ENCODE peak calls at places on chromosome 21, in ten cellular contexts. R is H54; K is SW480; X is psoas muscle; Z is T follicular helper cell; B is NCI-H1417 treated with DMSO at 0.1 percent for 48 hours; E is LoVo; F is stimulated activated CD4-positive, alpha-beta T cell treated with anti-CD3 and anti-CD28 coated beads, TNF-alpha, amount 100 ng/mL, for 4 hours; H is Daoy; N is cardiac fibroblast. V is an unnamed sample.
A peak's percentile ranks its signal among the peaks of the same experiment; 100 is the strongest.

GRCh38 chr21:37367758-37368535 is 1.4 kb downstream of the DYRK1A start:
- DNase-seq in Z (peak; percentile 9), E (peak; percentile 54), R (no peak), N (peak; percentile 61), B (no peak), F (peak; percentile 14), X (peak; percentile 55), K (peak; percentile 39), H (peak; percentile 53), V (no peak)

GRCh38 chr21:23694396-23694795 is 1912.9 kb downstream of the MRPL39 start:
- DNase-seq in H (no peak), N (no peak), X (no peak), Z (no peak), K (no peak), B (no peak), R (no peak), F (no peak), E (no peak), V (no peak)

GRCh38 chr21:43775795-43776430 is at the start of gene CSTB:
- DNase-seq in R (no peak), F (peak; percentile 69), N (peak; percentile 62), K (peak; percentile 62), Z (peak; percentile 81), H (peak; percentile 88), X (peak; percentile 88), E (peak; percentile 85), B (peak; percentile 13), V (peak; percentile 69)

GRCh38 chr21:28636988-28637691 is 355.5 kb downstream of the LTN1 start:
- DNase-seq in B (no peak), N (peak; percentile 94), H (peak; percentile 62), R (peak; percentile 42), E (no peak), K (peak; percentile 14), X (no peak), Z (no peak), F (no peak), V (no peak)

GRCh38 chr21:26385721-26386120 is 187.4 kb downstream of the CYYR1 start:
- DNase-seq in X (no peak), N (peak; percentile 55), B (no peak), R (no peak), Z (no peak), E (no peak), H (no peak), K (no peak), F (no peak), V (no peak)

GRCh38 chr21:45283019-45283610 is 4.6 kb downstream of the POFUT2 start:
- DNase-seq in R (no peak), X (no peak), K (no peak), Z (no peak), B (no peak), F (no peak), N (no peak), H (no peak), E (no peak), V (no peak)

GRCh38 chr21:39444406-39445145 is 1.0 kb downstream of the LCA5L start:
- DNase-seq in R (peak; percentile 35), K (peak; percentile 39), H (peak; percentile 61), B (no peak), F (no peak), X (no peak), E (peak; percentile 1), Z (no peak), N (peak; percentile 41), V (peak; percentile 69)

GRCh38 chr21:33418686-33419085 is 15.5 kb downstream of the IFNGR2 start:
- DNase-seq in Z (no peak), N (no peak), H (no peak), K (no peak), R (no peak), X (peak; percentile 78), F (no peak), B (no peak), E (no peak), V (no peak)

GRCh38 chr21:17585875-17586450 is 26.7 kb downstream of the BTG3 start:
- DNase-seq in N (peak; percentile 73), B (peak; percentile 43), X (no peak), H (peak; percentile 24), E (peak; percentile 60), K (peak; percentile 67), Z (no peak), R (peak; percentile 26), F (no peak), V (no peak)

GRCh38 chr21:28066051-28066450 is 926.6 kb downstream of the LTN1 start:
- DNase-seq in F (no peak), N (peak; percentile 28), R (no peak), B (no peak), Z (no peak), K (no peak), X (no peak), E (no peak), H (no peak), V (no peak)

GRCh38 chr21:35239811-35240219 is 190.7 kb upstream of the RUNX1 start:
- DNase-seq in B (peak; percentile 90), H (no peak), N (peak; percentile 41), K (no peak), E (no peak), F (no peak), R (no peak), Z (no peak), X (peak; percentile 23), V (no peak)

GRCh38 chr21:25283720-25284119 is 323.6 kb downstream of the MRPL39 start:
- DNase-seq in X (no peak), R (peak; percentile 8), N (peak; percentile 77), E (no peak), F (no peak), K (peak; percentile 57), H (no peak), B (no peak), Z (no peak), V (no peak)

GRCh38 chr21:45224189-45224938 is 63.3 kb downstream of the POFUT2 start:
- DNase-seq in H (no peak), N (peak; percentile 18), X (no peak), R (no peak), K (no peak), Z (peak; percentile 11), F (no peak), B (no peak), E (no peak), V (no peak)

GRCh38 chr21:41632748-41633475 is 125.0 kb upstream of the TMPRSS2 start:
- DNase-seq in R (no peak), B (no peak), E (no peak), K (no peak), X (no peak), F (no peak), N (no peak), H (no peak), Z (no peak), V (no peak)

GRCh38 chr21:32587651-32588050 is 2.3 kb upstream of the TCP10L start:
- DNase-seq in R (no peak), F (no peak), K (no peak), X (no peak), B (no peak), H (no peak), E (no peak), Z (no peak), N (no peak), V (no peak)

GRCh38 chr21:43716376-43717165 is 2.4 kb upstream of the PDXK start:
- DNase-seq in K (peak; percentile 44), H (no peak), F (no peak), Z (no peak), N (no peak), B (no peak), X (no peak), E (no peak), R (no peak), V (no peak)

GRCh38 chr21:24045775-24046215 is 1561.5 kb downstream of the MRPL39 start:
- DNase-seq in B (no peak), Z (no peak), E (no peak), K (peak; percentile 13), H (peak; percentile 16), X (peak; percentile 63), N (peak; percentile 98), R (peak; percentile 1), F (no peak), V (no peak)

GRCh38 chr21:20341431-20341830 is 656.8 kb upstream of the NCAM2 start:
- DNase-seq in X (no peak), B (no peak), K (no peak), H (no peak), E (no peak), N (no peak), F (no peak), R (no peak), Z (no peak), V (no peak)

GRCh38 chr21:39079617-39080016 is 103.6 kb downstream of the PSMG1 start:
- DNase-seq in B (no peak), K (no peak), X (peak; percentile 62), F (no peak), Z (no peak), E (no peak), N (no peak), H (no peak), R (no peak), V (no peak)

GRCh38 chr21:42657676-42658319 is 4.4 kb downstream of the PDE9A start:
- DNase-seq in X (no peak), R (no peak), F (no peak), B (no peak), Z (no peak), H (no peak), E (no peak), N (no peak), K (no peak), V (no peak)

GRCh38 chr21:42565886-42566523 is 52.4 kb downstream of the SLC37A1 start:
- DNase-seq in K (no peak), F (no peak), N (no peak), E (no peak), Z (no peak), H (no peak), R (no peak), X (no peak), B (no peak), V (no peak)

GRCh38 chr21:38505654-38506523 is 7.6 kb upstream of the ERG start:
- DNase-seq in R (peak; percentile 29), H (peak; percentile 76), F (no peak), B (peak; percentile 49), X (no peak), N (peak; percentile 89), Z (no peak), K (peak; percentile 64), E (peak; percentile 72), V (no peak)

GRCh38 chr21:28923439-28923975 is 69.2 kb downstream of the LTN1 start:
- DNase-seq in N (no peak), B (no peak), F (no peak), X (no peak), E (no peak), Z (no peak), K (no peak), R (no peak), H (no peak), V (no peak)

GRCh38 chr21:35222541-35222941 is 173.4 kb upstream of the RUNX1 start:
- DNase-seq in K (no peak), Z (no peak), X (no peak), F (no peak), H (no peak), N (no peak), R (no peak), B (no peak), E (no peak), V (no peak)

GRCh38 chr21:17660449-17660848 is 47.7 kb upstream of the BTG3 start:
- DNase-seq in B (no peak), F (no peak), X (no peak), Z (no peak), N (peak; percentile 0), R (no peak), H (no peak), K (peak; percentile 36), E (peak; percentile 81), V (no peak)

GRCh38 chr21:42469272-42469671 is 26.8 kb downstream of the RSPH1 start:
- DNase-seq in E (peak; percentile 65), X (no peak), N (no peak), B (no peak), K (no peak), R (no peak), F (no peak), H (no peak), Z (no peak), V (no peak)

GRCh38 chr21:28444131-28444530 is 548.5 kb downstream of the LTN1 start:
- DNase-seq in Z (no peak), H (no peak), K (no peak), N (peak; percentile 69), R (no peak), E (no peak), F (no peak), B (no peak), X (no peak), V (no peak)

GRCh38 chr21:34004013-34004938 is 69.1 kb upstream of the MRPS6 start:
- DNase-seq in Z (no peak), E (no peak), X (no peak), K (no peak), R (no peak), N (peak; percentile 10), F (no peak), H (no peak), B (no peak), V (no peak)